ENCODE peak calls at places on chromosomes 4 and X, in eight cellular contexts. V is T-helper 17 cell, P is astrocyte, E is hypothalamus, G is pons, M is GDM1, B is heart right ventricle, J is transverse colon. A is an unnamed sample.

GRCh38 chr4:79645942-79646341 is 237.9 kb upstream of the GK2 start:
- DNase-seq in V (no peak), P (no peak), E (no peak), G (no peak), M (no peak), B (no peak), J (no peak), A (no peak)

GRCh38 chr4:68891679-68892078 is 59.9 kb downstream of the UGT2A3 start:
- DNase-seq in V (no peak), P (no peak), E (no peak), G (no peak), M (no peak), B (no peak), J (no peak), A (no peak)

GRCh38 chr4:168421671-168422070 is 58.6 kb downstream of the DDX60L start:
- DNase-seq in V (no peak), P (peak), E (no peak), G (no peak), M (peak), B (no peak), J (no peak), A (no peak)

GRCh38 chrX:145936769-145937168 is 119.1 kb downstream of the SLITRK2 start:
- DNase-seq in V (no peak), P (no peak), E (no peak), G (no peak), M (no peak), B (no peak), J (no peak), A (no peak)

GRCh38 chr4:1417522-1418390 is 11.5 kb upstream of the NKX1-1 start:
- DNase-seq in V (no peak), P (no peak), E (no peak), G (no peak), M (no peak), B (no peak), J (no peak), A (no peak)

GRCh38 chr4:18100657-18101056 is 79.1 kb upstream of the LCORL start:
- DNase-seq in V (no peak), P (no peak), E (no peak), G (no peak), M (no peak), B (no peak), J (no peak), A (no peak)

GRCh38 chr4:88341227-88342192 is 37.1 kb upstream of the HERC6 start:
- DNase-seq in V (no peak), P (peak), E (peak), G (peak), M (no peak), B (peak), J (no peak), A (no peak)

GRCh38 chr4:38753021-38753806 is 29.6 kb downstream of the TLR10 start:
- DNase-seq in V (no peak), P (peak), E (peak), G (no peak), M (peak), B (peak), J (peak), A (no peak)

GRCh38 chr4:78650106-78651021 is 98.8 kb downstream of the ANXA3 start:
- DNase-seq in V (no peak), P (peak), E (no peak), G (no peak), M (no peak), B (no peak), J (no peak), A (peak)

GRCh38 chrX:48617542-48618340 is 20.4 kb downstream of the WDR13 start:
- DNase-seq in V (no peak), P (peak), E (no peak), G (no peak), M (no peak), B (no peak), J (no peak), A (no peak)

GRCh38 chr4:8817081-8817812 is 54.4 kb downstream of the HMX1 start:
- DNase-seq in V (no peak), P (no peak), E (no peak), G (no peak), M (no peak), B (no peak), J (no peak), A (no peak)

GRCh38 chr4:100224701-100225100 is 34.4 kb upstream of the DDIT4L start:
- DNase-seq in V (no peak), P (no peak), E (no peak), G (no peak), M (no peak), B (no peak), J (no peak), A (no peak)

GRCh38 chr4:88937081-88937480 is 119.9 kb downstream of the FAM13A start:
- DNase-seq in V (no peak), P (peak), E (no peak), G (no peak), M (no peak), B (no peak), J (no peak), A (no peak)

GRCh38 chr4:73869130-73870055 is at the start of gene CXCL1:
- DNase-seq in V (no peak), P (peak), E (no peak), G (no peak), M (no peak), B (peak), J (peak), A (no peak)

GRCh38 chr4:8501781-8502180 is 61.2 kb downstream of the TRMT44 start:
- DNase-seq in V (no peak), P (no peak), E (no peak), G (no peak), M (no peak), B (no peak), J (no peak), A (no peak)

GRCh38 chr4:73606465-73606974 is 13.7 kb downstream of the RASSF6 start:
- DNase-seq in V (no peak), P (no peak), E (no peak), G (no peak), M (no peak), B (no peak), J (no peak), A (no peak)